ENCODE peak calls at places on chromosome 14, in ten cellular contexts. One of them, this sample, is unnamed.

GRCh38 chr14:74922752-74923401 is at the start of gene RPS6KL1:
- DNase-seq in pancreas: peak; percentile 88
- DNase-seq in NCI-H774: peak; percentile 65
- DNase-seq in A549: peak; percentile 80
- DNase-seq in CD8-positive, alpha-beta memory T cell: peak; percentile 47
- DNase-seq in iris pigment epithelial cell: peak; percentile 82
- DNase-seq in substantia nigra: peak; percentile 83
- DNase-seq in NCI-H1105 treated with DMSO at 0.1 percent for 48 hours: peak; percentile 88
- DNase-seq in type B pancreatic cell: peak; percentile 81
- DNase-seq in WERI-Rb-1: peak; percentile 92
- DNase-seq in this sample: peak; percentile 44

GRCh38 chr14:96986701-96987474 is 189.7 kb downstream of the VRK1 start:
- DNase-seq in NCI-H774: no peak
- DNase-seq in pancreas: no peak
- DNase-seq in WERI-Rb-1: no peak
- DNase-seq in NCI-H1105 treated with DMSO at 0.1 percent for 48 hours: no peak
- DNase-seq in A549: no peak
- DNase-seq in iris pigment epithelial cell: no peak
- DNase-seq in substantia nigra: no peak
- DNase-seq in CD8-positive, alpha-beta memory T cell: no peak
- DNase-seq in type B pancreatic cell: no peak
- DNase-seq in this sample: no peak

GRCh38 chr14:89359477-89360222 is 57.4 kb downstream of the FOXN3 start:
- DNase-seq in A549: no peak
- DNase-seq in substantia nigra: no peak
- DNase-seq in type B pancreatic cell: no peak
- DNase-seq in pancreas: no peak
- DNase-seq in iris pigment epithelial cell: no peak
- DNase-seq in WERI-Rb-1: no peak
- DNase-seq in NCI-H774: no peak
- DNase-seq in CD8-positive, alpha-beta memory T cell: no peak
- DNase-seq in NCI-H1105 treated with DMSO at 0.1 percent for 48 hours: no peak
- DNase-seq in this sample: no peak

GRCh38 chr14:64509036-64509435 is 4.5 kb downstream of the ZBTB1 start:
- DNase-seq in iris pigment epithelial cell: no peak
- DNase-seq in NCI-H774: no peak
- DNase-seq in substantia nigra: no peak
- DNase-seq in A549: no peak
- DNase-seq in CD8-positive, alpha-beta memory T cell: no peak
- DNase-seq in type B pancreatic cell: no peak
- DNase-seq in WERI-Rb-1: no peak
- DNase-seq in NCI-H1105 treated with DMSO at 0.1 percent for 48 hours: no peak
- DNase-seq in pancreas: no peak
- DNase-seq in this sample: no peak

GRCh38 chr14:95418858-95419257 is 97.6 kb downstream of the SYNE3 start:
- DNase-seq in NCI-H1105 treated with DMSO at 0.1 percent for 48 hours: no peak
- DNase-seq in pancreas: no peak
- DNase-seq in A549: no peak
- DNase-seq in CD8-positive, alpha-beta memory T cell: no peak
- DNase-seq in type B pancreatic cell: no peak
- DNase-seq in WERI-Rb-1: no peak
- DNase-seq in iris pigment epithelial cell: no peak
- DNase-seq in substantia nigra: no peak
- DNase-seq in NCI-H774: no peak
- DNase-seq in this sample: no peak

GRCh38 chr14:58014778-58015177 is 137.2 kb downstream of the ARMH4 start:
- DNase-seq in A549: no peak
- DNase-seq in substantia nigra: no peak
- DNase-seq in NCI-H1105 treated with DMSO at 0.1 percent for 48 hours: no peak
- DNase-seq in WERI-Rb-1: no peak
- DNase-seq in CD8-positive, alpha-beta memory T cell: no peak
- DNase-seq in NCI-H774: no peak
- DNase-seq in type B pancreatic cell: no peak
- DNase-seq in iris pigment epithelial cell: no peak
- DNase-seq in pancreas: no peak
- DNase-seq in this sample: no peak

GRCh38 chr14:61898568-61898967 is 136.3 kb downstream of the SNAPC1 start:
- DNase-seq in CD8-positive, alpha-beta memory T cell: no peak
- DNase-seq in pancreas: no peak
- DNase-seq in NCI-H1105 treated with DMSO at 0.1 percent for 48 hours: no peak
- DNase-seq in type B pancreatic cell: no peak
- DNase-seq in substantia nigra: no peak
- DNase-seq in NCI-H774: no peak
- DNase-seq in iris pigment epithelial cell: no peak
- DNase-seq in A549: no peak
- DNase-seq in WERI-Rb-1: no peak
- DNase-seq in this sample: no peak

GRCh38 chr14:94671870-94672444 is 59.8 kb downstream of the SERPINA3 start:
- DNase-seq in CD8-positive, alpha-beta memory T cell: no peak
- DNase-seq in iris pigment epithelial cell: no peak
- DNase-seq in substantia nigra: no peak
- DNase-seq in A549: no peak
- DNase-seq in NCI-H774: no peak
- DNase-seq in type B pancreatic cell: peak; percentile 34
- DNase-seq in WERI-Rb-1: no peak
- DNase-seq in pancreas: no peak
- DNase-seq in NCI-H1105 treated with DMSO at 0.1 percent for 48 hours: no peak
- DNase-seq in this sample: no peak

GRCh38 chr14:42095155-42095554 is 488.5 kb downstream of the LRFN5 start:
- DNase-seq in type B pancreatic cell: no peak
- DNase-seq in CD8-positive, alpha-beta memory T cell: no peak
- DNase-seq in A549: no peak
- DNase-seq in NCI-H774: no peak
- DNase-seq in WERI-Rb-1: no peak
- DNase-seq in NCI-H1105 treated with DMSO at 0.1 percent for 48 hours: no peak
- DNase-seq in iris pigment epithelial cell: no peak
- DNase-seq in substantia nigra: no peak
- DNase-seq in pancreas: no peak
- DNase-seq in this sample: no peak

GRCh38 chr14:96925422-96925821 is 128.2 kb downstream of the VRK1 start:
- DNase-seq in pancreas: no peak
- DNase-seq in CD8-positive, alpha-beta memory T cell: no peak
- DNase-seq in A549: no peak
- DNase-seq in WERI-Rb-1: no peak
- DNase-seq in NCI-H774: no peak
- DNase-seq in substantia nigra: no peak
- DNase-seq in iris pigment epithelial cell: no peak
- DNase-seq in type B pancreatic cell: no peak
- DNase-seq in NCI-H1105 treated with DMSO at 0.1 percent for 48 hours: no peak
- DNase-seq in this sample: no peak

GRCh38 chr14:56133547-56133946 is 15.3 kb downstream of the PELI2 start:
- DNase-seq in WERI-Rb-1: peak; percentile 52
- DNase-seq in NCI-H1105 treated with DMSO at 0.1 percent for 48 hours: no peak
- DNase-seq in A549: no peak
- DNase-seq in iris pigment epithelial cell: no peak
- DNase-seq in type B pancreatic cell: no peak
- DNase-seq in CD8-positive, alpha-beta memory T cell: no peak
- DNase-seq in substantia nigra: no peak
- DNase-seq in pancreas: no peak
- DNase-seq in NCI-H774: no peak
- DNase-seq in this sample: no peak

GRCh38 chr14:73741386-73741875 is 27.2 kb upstream of the PNMA1 start:
- DNase-seq in iris pigment epithelial cell: peak; percentile 73
- DNase-seq in NCI-H1105 treated with DMSO at 0.1 percent for 48 hours: no peak
- DNase-seq in A549: no peak
- DNase-seq in substantia nigra: peak; percentile 37
- DNase-seq in NCI-H774: no peak
- DNase-seq in type B pancreatic cell: no peak
- DNase-seq in pancreas: no peak
- DNase-seq in CD8-positive, alpha-beta memory T cell: peak; percentile 66
- DNase-seq in WERI-Rb-1: no peak
- DNase-seq in this sample: no peak

GRCh38 chr14:57418999-57419398 is 28.6 kb downstream of the NAA30 start:
- DNase-seq in CD8-positive, alpha-beta memory T cell: no peak
- DNase-seq in substantia nigra: no peak
- DNase-seq in A549: no peak
- DNase-seq in NCI-H1105 treated with DMSO at 0.1 percent for 48 hours: no peak
- DNase-seq in iris pigment epithelial cell: no peak
- DNase-seq in WERI-Rb-1: no peak
- DNase-seq in pancreas: no peak
- DNase-seq in type B pancreatic cell: no peak
- DNase-seq in NCI-H774: no peak
- DNase-seq in this sample: no peak

GRCh38 chr14:76926521-76927251 is 100.5 kb downstream of the LRRC74A start:
- DNase-seq in A549: no peak
- DNase-seq in NCI-H1105 treated with DMSO at 0.1 percent for 48 hours: peak; percentile 36
- DNase-seq in pancreas: no peak
- DNase-seq in WERI-Rb-1: no peak
- DNase-seq in iris pigment epithelial cell: no peak
- DNase-seq in CD8-positive, alpha-beta memory T cell: peak; percentile 60
- DNase-seq in substantia nigra: no peak
- DNase-seq in type B pancreatic cell: no peak
- DNase-seq in NCI-H774: no peak
- DNase-seq in this sample: peak; percentile 83

GRCh38 chr14:76647699-76648298 is 113.5 kb upstream of the VASH1 start:
- DNase-seq in type B pancreatic cell: no peak
- DNase-seq in iris pigment epithelial cell: peak; percentile 60
- DNase-seq in A549: peak; percentile 71
- DNase-seq in NCI-H1105 treated with DMSO at 0.1 percent for 48 hours: peak; percentile 78
- DNase-seq in CD8-positive, alpha-beta memory T cell: no peak
- DNase-seq in substantia nigra: no peak
- DNase-seq in NCI-H774: peak; percentile 7
- DNase-seq in pancreas: no peak
- DNase-seq in WERI-Rb-1: peak; percentile 37
- DNase-seq in this sample: peak; percentile 31

This sample was measured in stromal cell of bone marrow.